ENCODE peak calls at places on chromosomes 3 and 15, in six cellular contexts. One of them, this sample, is unnamed.

GRCh38 chr15:74380361-74381189 is 13.1 kb upstream of the CYP11A1 start:
- DNase-seq in left cardiac atrium: no peak
- DNase-seq in nucleus accumbens: no peak
- DNase-seq in CD8-positive, alpha-beta memory T cell: no peak
- DNase-seq in OCI-LY7: no peak
- DNase-seq in heart right ventricle: no peak
- DNase-seq in this sample: no peak

GRCh38 chr3:107377151-107377550 is at the start of gene CCDC54:
- DNase-seq in left cardiac atrium: no peak
- DNase-seq in nucleus accumbens: no peak
- DNase-seq in CD8-positive, alpha-beta memory T cell: no peak
- DNase-seq in OCI-LY7: no peak
- DNase-seq in heart right ventricle: no peak
- DNase-seq in this sample: no peak

GRCh38 chr15:90529369-90530249 is at the start of gene CRTC3:
- DNase-seq in left cardiac atrium: peak; percentile 62
- DNase-seq in nucleus accumbens: peak; percentile 39
- DNase-seq in CD8-positive, alpha-beta memory T cell: peak; percentile 41
- DNase-seq in OCI-LY7: peak; percentile 70
- DNase-seq in heart right ventricle: peak; percentile 60
- DNase-seq in this sample: peak; percentile 38

GRCh38 chr15:38701134-38701533 is 136.5 kb upstream of the RASGRP1 start:
- DNase-seq in left cardiac atrium: no peak
- DNase-seq in nucleus accumbens: no peak
- DNase-seq in CD8-positive, alpha-beta memory T cell: no peak
- DNase-seq in OCI-LY7: no peak
- DNase-seq in heart right ventricle: no peak
- DNase-seq in this sample: no peak

GRCh38 chr3:56800373-56801150 is 1.2 kb downstream of the ARHGEF3 start:
- DNase-seq in left cardiac atrium: no peak
- DNase-seq in nucleus accumbens: no peak
- DNase-seq in CD8-positive, alpha-beta memory T cell: peak; percentile 61
- DNase-seq in OCI-LY7: peak; percentile 80
- DNase-seq in heart right ventricle: no peak
- DNase-seq in this sample: no peak

GRCh38 chr15:60004019-60004845 is at the start of gene FOXB1:
- DNase-seq in left cardiac atrium: no peak
- DNase-seq in nucleus accumbens: no peak
- DNase-seq in CD8-positive, alpha-beta memory T cell: no peak
- DNase-seq in OCI-LY7: no peak
- DNase-seq in heart right ventricle: no peak
- DNase-seq in this sample: no peak

GRCh38 chr15:82986442-82986780 is 401 bp downstream of the RAMAC start:
- DNase-seq in left cardiac atrium: no peak
- DNase-seq in nucleus accumbens: no peak
- DNase-seq in CD8-positive, alpha-beta memory T cell: no peak
- DNase-seq in OCI-LY7: peak; percentile 37
- DNase-seq in heart right ventricle: no peak
- DNase-seq in this sample: no peak

GRCh38 chr3:149967067-149967685 is 3.5 kb downstream of the PFN2 start:
- DNase-seq in left cardiac atrium: no peak
- DNase-seq in nucleus accumbens: no peak
- DNase-seq in CD8-positive, alpha-beta memory T cell: no peak
- DNase-seq in OCI-LY7: peak; percentile 46
- DNase-seq in heart right ventricle: no peak
- DNase-seq in this sample: no peak

GRCh38 chr3:66195347-66195783 is 25.4 kb upstream of the SLC25A26 start:
- DNase-seq in left cardiac atrium: peak; percentile 68
- DNase-seq in nucleus accumbens: peak; percentile 42
- DNase-seq in CD8-positive, alpha-beta memory T cell: no peak
- DNase-seq in OCI-LY7: no peak
- DNase-seq in heart right ventricle: peak; percentile 57
- DNase-seq in this sample: peak; percentile 56

GRCh38 chr3:5010706-5011554 is 31.7 kb downstream of the BHLHE40 start:
- DNase-seq in left cardiac atrium: no peak
- DNase-seq in nucleus accumbens: no peak
- DNase-seq in CD8-positive, alpha-beta memory T cell: no peak
- DNase-seq in OCI-LY7: peak; percentile 14
- DNase-seq in heart right ventricle: no peak
- DNase-seq in this sample: no peak

GRCh38 chr15:42890161-42890913 is 30.2 kb downstream of the TTBK2 start:
- DNase-seq in left cardiac atrium: no peak
- DNase-seq in nucleus accumbens: no peak
- DNase-seq in CD8-positive, alpha-beta memory T cell: no peak
- DNase-seq in OCI-LY7: no peak
- DNase-seq in heart right ventricle: no peak
- DNase-seq in this sample: no peak

GRCh38 chr15:98758224-98758623 is 109.9 kb downstream of the IGF1R start:
- DNase-seq in left cardiac atrium: no peak
- DNase-seq in nucleus accumbens: no peak
- DNase-seq in CD8-positive, alpha-beta memory T cell: no peak
- DNase-seq in OCI-LY7: no peak
- DNase-seq in heart right ventricle: no peak
- DNase-seq in this sample: no peak

GRCh38 chr15:75030424-75030823 is 7.0 kb downstream of the PPCDC start:
- DNase-seq in left cardiac atrium: no peak
- DNase-seq in nucleus accumbens: no peak
- DNase-seq in CD8-positive, alpha-beta memory T cell: no peak
- DNase-seq in OCI-LY7: no peak
- DNase-seq in heart right ventricle: no peak
- DNase-seq in this sample: no peak

GRCh38 chr3:117238805-117239204 is 529.2 kb downstream of the TUSC7 start:
- DNase-seq in left cardiac atrium: no peak
- DNase-seq in nucleus accumbens: no peak
- DNase-seq in CD8-positive, alpha-beta memory T cell: no peak
- DNase-seq in OCI-LY7: no peak
- DNase-seq in heart right ventricle: no peak
- DNase-seq in this sample: no peak

GRCh38 chr15:39302936-39303335 is 277.9 kb upstream of the THBS1 start:
- DNase-seq in left cardiac atrium: no peak
- DNase-seq in nucleus accumbens: no peak
- DNase-seq in CD8-positive, alpha-beta memory T cell: no peak
- DNase-seq in OCI-LY7: no peak
- DNase-seq in heart right ventricle: no peak
- DNase-seq in this sample: no peak

GRCh38 chr3:184338538-184338945 is 1.1 kb downstream of the FAM131A start:
- DNase-seq in left cardiac atrium: peak; percentile 91
- DNase-seq in nucleus accumbens: peak; percentile 72
- DNase-seq in CD8-positive, alpha-beta memory T cell: no peak
- DNase-seq in OCI-LY7: no peak
- DNase-seq in heart right ventricle: peak; percentile 89
- DNase-seq in this sample: no peak

GRCh38 chr3:139111392-139112229 is 66.9 kb upstream of the PRR23C start:
- DNase-seq in left cardiac atrium: peak; percentile 63
- DNase-seq in nucleus accumbens: no peak
- DNase-seq in CD8-positive, alpha-beta memory T cell: peak; percentile 23
- DNase-seq in OCI-LY7: peak; percentile 39
- DNase-seq in heart right ventricle: peak; percentile 47
- DNase-seq in this sample: peak; percentile 81

GRCh38 chr15:33724321-33725036 is 243.8 kb upstream of the CHRM5 start:
- DNase-seq in left cardiac atrium: no peak
- DNase-seq in nucleus accumbens: no peak
- DNase-seq in CD8-positive, alpha-beta memory T cell: no peak
- DNase-seq in OCI-LY7: no peak
- DNase-seq in heart right ventricle: no peak
- DNase-seq in this sample: no peak

GRCh38 chr3:51945031-51945840 is 3.1 kb downstream of the PARP3 start:
- DNase-seq in left cardiac atrium: no peak
- DNase-seq in nucleus accumbens: no peak
- DNase-seq in CD8-positive, alpha-beta memory T cell: no peak
- DNase-seq in OCI-LY7: no peak
- DNase-seq in heart right ventricle: no peak
- DNase-seq in this sample: no peak

GRCh38 chr3:148319161-148319915 is 378.4 kb upstream of the AGTR1 start:
- DNase-seq in left cardiac atrium: no peak
- DNase-seq in nucleus accumbens: no peak
- DNase-seq in CD8-positive, alpha-beta memory T cell: no peak
- DNase-seq in OCI-LY7: no peak
- DNase-seq in heart right ventricle: no peak
- DNase-seq in this sample: no peak

This sample was measured in left colon.